ENCODE peak calls at places on chromosomes 5 and 9, in six cellular contexts. C, U, N, H, T and M are unnamed samples.

GRCh38 chr5:35904443-35905132 is 33.8 kb downstream of the CAPSL start:
- DNase-seq in N (peak), C (no peak), T (no peak), H (peak), U (no peak), M (no peak)

GRCh38 chr9:73011346-73011745 is 58.5 kb upstream of the ALDH1A1 start:
- DNase-seq in H (no peak), T (no peak), C (peak), U (no peak), N (no peak), M (no peak)

GRCh38 chr5:81239613-81240012 is 6.5 kb downstream of the CKMT2 start:
- DNase-seq in U (no peak), T (no peak), N (no peak), C (no peak), H (no peak), M (no peak)

GRCh38 chr9:114732842-114733241 is 50.9 kb upstream of the TEX48 start:
- DNase-seq in H (no peak), C (no peak), U (no peak), T (no peak), N (no peak), M (no peak)

GRCh38 chr5:17436766-17437221 is 61.2 kb upstream of the TAF11L2 start:
- DNase-seq in T (no peak), N (peak), H (peak), C (no peak), U (no peak), M (no peak)

GRCh38 chr9:114906922-114907571 is 23.3 kb downstream of the TNFSF8 start:
- DNase-seq in H (no peak), N (no peak), C (peak), U (no peak), T (no peak), M (peak)

GRCh38 chr9:19922476-19923118 is 133.8 kb upstream of the SLC24A2 start:
- DNase-seq in N (no peak), T (no peak), H (no peak), C (peak), U (no peak), M (peak)

GRCh38 chr9:23571414-23572104 is 254.5 kb downstream of the ELAVL2 start:
- DNase-seq in H (no peak), T (no peak), C (no peak), U (no peak), N (no peak), M (no peak)

GRCh38 chr5:83085106-83085505 is 7.8 kb downstream of the XRCC4 start:
- DNase-seq in C (no peak), T (no peak), H (no peak), N (no peak), U (no peak), M (no peak)

GRCh38 chr5:146079695-146080361 is 25.5 kb downstream of the PLAC8L1 start:
- DNase-seq in C (peak), H (no peak), U (no peak), N (no peak), T (no peak), M (no peak)

GRCh38 chr9:77879344-77880089 is 152.1 kb downstream of the GNAQ start:
- DNase-seq in C (peak), U (no peak), N (no peak), T (no peak), H (no peak), M (no peak)

GRCh38 chr5:103454774-103455173 is 107.8 kb downstream of the NUDT12 start:
- DNase-seq in N (no peak), C (peak), T (no peak), U (no peak), H (no peak), M (peak)

GRCh38 chr9:128383007-128383753 is 12.0 kb downstream of the URM1 start:
- DNase-seq in H (no peak), N (no peak), U (peak), T (no peak), C (no peak), M (no peak)

GRCh38 chr9:33894316-33894715 is 77.4 kb downstream of the UBE2R2 start:
- DNase-seq in H (no peak), N (no peak), C (no peak), T (no peak), U (no peak), M (no peak)

GRCh38 chr5:65925094-65925600 is 1.2 kb upstream of the ERBIN start:
- DNase-seq in N (peak), H (peak), U (no peak), C (peak), T (peak), M (peak)

GRCh38 chr9:3391414-3391813 is 134.4 kb downstream of the RFX3 start:
- DNase-seq in C (no peak), T (no peak), N (no peak), H (no peak), U (no peak), M (no peak)

GRCh38 chr9:133919253-133920115 is 72.6 kb downstream of the VAV2 start:
- DNase-seq in H (no peak), N (no peak), T (no peak), U (no peak), C (peak), M (no peak)

GRCh38 chr5:170508660-170509322 is 5.0 kb downstream of the KCNIP1 start:
- DNase-seq in C (no peak), N (no peak), T (no peak), H (no peak), U (no peak), M (no peak)

GRCh38 chr5:145941096-145941676 is 4.8 kb downstream of the SH3RF2 start:
- DNase-seq in N (no peak), C (no peak), H (no peak), U (no peak), T (no peak), M (no peak)

GRCh38 chr5:168766038-168766700 is 187.0 kb upstream of the PANK3 start:
- DNase-seq in U (no peak), T (no peak), N (no peak), H (no peak), C (no peak), M (no peak)

GRCh38 chr5:124806857-124807196 is 60.4 kb upstream of the ZNF608 start:
- DNase-seq in U (no peak), H (no peak), T (no peak), C (no peak), N (no peak), M (no peak)

GRCh38 chr5:14414615-14415515 is 166.7 kb upstream of the OTULINL start:
- DNase-seq in N (peak), H (no peak), U (no peak), C (no peak), T (no peak), M (no peak)

DNA sequence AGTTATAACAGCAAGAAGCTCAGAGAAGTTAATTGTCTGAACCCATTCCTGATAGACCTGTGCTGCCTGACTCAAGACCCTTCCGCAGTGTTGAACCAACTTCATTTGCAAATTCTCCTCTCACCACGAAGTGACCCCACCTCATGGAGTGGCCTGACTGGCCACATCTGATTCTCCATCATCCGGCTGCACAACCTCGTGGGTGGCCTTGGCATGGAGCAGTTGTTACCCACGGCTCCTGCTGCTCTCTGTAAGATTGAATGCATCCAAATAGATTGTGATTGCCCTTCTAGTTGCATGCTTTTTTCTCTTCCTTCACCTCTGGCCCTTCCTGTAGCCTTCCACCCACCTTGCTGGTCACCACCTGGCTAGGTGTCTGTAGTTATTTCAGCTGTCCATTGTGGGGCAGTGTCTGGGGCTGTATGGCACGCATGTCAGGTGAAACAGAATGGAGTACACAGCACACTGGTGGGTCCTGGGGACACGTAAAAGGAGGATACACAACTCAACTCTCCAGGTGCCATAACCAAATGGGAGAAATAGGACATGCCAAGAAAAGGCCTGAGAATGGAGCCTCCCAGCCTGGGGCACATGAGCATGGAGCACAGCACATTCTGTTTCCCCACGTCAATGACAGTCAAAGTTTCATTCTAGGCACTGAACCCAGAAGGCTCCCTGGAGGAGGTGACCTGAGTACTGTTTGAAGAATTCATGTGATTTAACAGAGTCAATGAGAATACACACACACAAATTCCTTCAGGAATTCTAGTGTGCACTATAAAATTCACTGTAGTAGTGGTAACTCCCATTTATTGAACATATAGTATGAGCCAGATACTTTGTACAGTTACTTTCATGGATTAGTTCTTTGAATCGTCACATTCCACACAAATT is 70.5 kb upstream of the PTCH1 start:
- DNase-seq in C (no peak), N (no peak), U (no peak), T (no peak), H (no peak), M (no peak)
- TF ChIP-seq CTCF in C (no peak), N (no peak), U (no peak), T (no peak), H (no peak), M (no peak)

GRCh38 chr9:94770344-94770743 is 43.8 kb downstream of the AOPEP start:
- DNase-seq in T (no peak), N (no peak), C (no peak), U (no peak), H (no peak), M (no peak)

GRCh38 chr9:94772128-94772527 is 45.6 kb downstream of the AOPEP start:
- DNase-seq in N (no peak), U (no peak), T (no peak), H (no peak), C (no peak), M (no peak)

GRCh38 chr9:94768766-94769165 is 42.3 kb downstream of the AOPEP start:
- DNase-seq in N (no peak), U (no peak), H (no peak), C (no peak), T (no peak), M (no peak)

GRCh38 chr9:94772654-94773303 is 46.3 kb downstream of the AOPEP start:
- DNase-seq in C (no peak), N (no peak), H (no peak), U (peak), T (no peak), M (no peak)

DNA sequence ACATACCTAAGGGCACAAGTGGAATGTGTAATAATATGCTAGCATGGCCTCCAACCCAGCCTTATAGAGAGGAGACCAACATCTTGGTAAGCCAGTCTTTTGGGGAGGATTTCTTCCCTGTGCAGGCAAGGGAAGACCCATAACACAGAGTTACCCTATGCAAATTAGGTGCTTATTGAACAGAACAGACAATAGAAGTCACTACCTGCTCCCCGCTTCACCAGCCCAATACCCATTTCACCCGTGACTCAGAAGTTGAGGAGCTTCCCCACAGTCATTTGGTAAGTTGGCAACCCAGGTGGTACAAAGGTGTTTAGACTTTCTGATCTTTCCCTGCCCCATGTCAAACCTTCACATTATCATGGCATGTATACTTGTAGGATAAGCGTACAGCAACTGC is 44.6 kb downstream of the AOPEP start:
- DNase-seq in T (no peak), H (no peak), U (no peak), N (no peak), C (no peak), M (no peak)
- TF ChIP-seq CTCF in T (no peak), H (no peak), U (no peak), N (no peak), C (no peak), M (no peak)

DNA sequence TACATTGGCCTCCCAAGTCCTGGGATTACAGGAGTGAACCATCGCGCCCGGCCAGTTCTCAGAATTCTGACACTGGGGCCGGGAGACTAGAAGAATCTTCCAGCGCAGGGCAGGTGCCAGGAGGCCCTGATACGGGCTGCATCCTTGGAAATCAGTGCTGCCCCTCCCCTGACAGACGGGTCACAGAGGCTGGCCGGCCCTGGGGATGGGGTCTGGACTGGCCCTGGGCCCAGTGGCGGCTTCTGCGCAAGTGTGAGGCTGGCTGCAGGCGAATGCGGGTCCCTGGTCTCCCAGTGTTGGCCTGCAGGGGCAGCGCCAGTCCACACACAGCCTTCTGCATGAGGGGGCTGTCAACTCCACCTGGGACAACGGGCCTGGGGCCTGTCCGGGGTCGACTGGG is 831 bp upstream of the TBC1D9B start:
- DNase-seq in U (peak), H (peak), T (no peak), C (no peak), N (no peak), M (no peak)
- TF ChIP-seq CTCF in U (peak), H (peak), T (no peak), C (no peak), N (peak), M (no peak)

DNA sequence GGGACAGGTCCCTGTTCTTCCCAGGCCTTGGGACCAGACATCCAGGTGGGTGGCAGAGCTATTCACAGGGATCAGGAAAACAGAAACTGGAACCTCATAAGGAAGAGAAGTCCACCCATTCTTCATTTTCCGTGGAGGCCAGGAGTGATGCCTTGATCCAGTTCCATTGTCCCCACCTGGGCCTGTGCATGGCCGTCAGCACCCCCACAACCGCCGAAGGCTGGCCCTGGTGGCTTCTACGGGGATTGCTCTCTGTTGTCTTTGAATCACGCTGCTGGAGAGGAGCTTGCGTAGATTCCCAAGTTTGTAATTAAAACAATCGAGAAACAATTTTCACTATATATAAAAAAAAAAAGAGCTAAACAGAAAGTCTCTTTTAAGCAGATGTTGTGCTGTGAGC is 134.4 kb downstream of the MVB12B start:
- DNase-seq in U (no peak), N (no peak), C (no peak), H (no peak), T (no peak), M (no peak)
- TF ChIP-seq CTCF in U (no peak), N (no peak), C (no peak), H (no peak), T (no peak), M (no peak)

DNA sequence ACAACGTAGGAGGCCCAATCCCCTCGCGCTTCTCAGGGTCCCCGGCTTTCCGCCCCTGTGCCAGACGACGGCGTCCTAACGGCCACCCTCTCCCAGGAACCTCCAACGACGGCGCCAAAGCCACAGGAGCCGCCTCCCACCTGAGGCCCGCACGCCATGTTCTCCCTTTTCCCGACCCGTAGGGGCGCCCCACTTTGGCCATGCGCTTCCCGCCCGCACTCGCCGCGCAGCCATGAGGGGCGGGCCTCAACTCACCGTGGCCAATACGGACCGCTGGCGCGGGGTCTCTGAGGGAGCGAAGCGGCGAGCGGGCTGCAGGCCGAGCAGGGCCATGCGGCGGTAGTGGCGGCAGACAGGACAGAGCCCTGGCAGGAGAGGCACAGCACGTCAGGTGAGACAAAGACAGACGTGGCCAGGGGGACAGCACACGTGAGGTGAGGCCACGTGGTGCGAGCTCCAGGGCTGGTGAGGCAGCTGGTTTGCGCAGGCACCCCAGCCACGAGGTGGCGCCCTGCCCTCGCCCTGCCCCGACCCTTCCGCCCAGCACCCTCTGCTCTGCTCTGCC is 1005.5 kb upstream of the PTPRD start:
- DNase-seq in N (no peak), H (no peak), C (no peak), U (no peak), T (no peak), M (no peak)
- TF ChIP-seq CTCF in N (no peak), H (no peak), C (no peak), U (no peak), T (no peak), M (no peak)

DNA sequence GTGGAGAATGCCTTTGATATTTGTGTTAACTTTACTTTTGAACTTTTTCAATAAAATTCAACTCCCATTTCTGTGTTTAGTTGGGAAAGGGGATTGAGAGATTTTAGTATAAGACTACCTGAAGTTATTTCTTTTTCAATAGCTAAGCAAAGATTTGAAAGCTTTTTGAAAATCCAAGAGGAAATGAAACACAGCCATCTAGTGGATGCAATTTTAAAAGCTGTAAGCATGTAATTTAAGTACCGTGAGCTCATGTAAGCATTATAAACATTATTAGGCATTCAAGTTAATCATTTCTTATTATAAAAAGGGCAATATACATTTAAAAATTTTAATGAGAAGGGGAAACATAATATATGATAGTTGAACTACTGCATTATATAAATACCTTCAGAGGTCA is 69.8 kb downstream of the CCDC171 start:
- DNase-seq in U (no peak), C (peak), H (peak), T (no peak), N (no peak), M (no peak)
- TF ChIP-seq CTCF in U (peak), C (peak), H (peak), T (no peak), N (peak), M (peak)

DNA sequence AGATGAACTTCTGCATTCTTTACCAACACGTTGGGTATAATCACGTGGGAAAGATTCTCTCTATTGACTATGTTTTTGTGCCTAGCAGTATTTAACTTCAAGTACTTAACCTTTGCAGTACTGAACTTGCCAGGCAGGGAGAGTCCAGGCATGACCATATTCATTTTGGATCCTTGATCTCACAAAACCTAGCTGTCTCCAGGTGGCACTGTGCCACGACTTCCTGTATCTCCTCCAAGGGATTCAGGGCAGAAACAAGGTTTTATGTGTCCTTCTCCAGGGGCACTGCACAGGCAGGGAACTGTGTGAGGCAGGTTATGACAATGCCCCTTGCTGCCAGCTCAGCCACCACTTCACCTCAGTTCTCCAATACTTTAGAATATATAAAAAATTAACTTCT is 11.7 kb upstream of the IFNA5 start:
- DNase-seq in H (no peak), C (peak), U (no peak), T (no peak), N (no peak), M (no peak)
- TF ChIP-seq CTCF in H (peak), C (no peak), U (no peak), T (no peak), N (no peak), M (no peak)

GRCh38 chr9:137149942-137150484 is 11.1 kb downstream of the GRIN1 start:
- DNase-seq in U (no peak), H (peak), C (no peak), N (no peak), T (no peak), M (no peak)
- TF ChIP-seq CTCF in U (no peak), H (no peak), C (no peak), N (no peak), T (no peak), M (no peak)

DNA sequence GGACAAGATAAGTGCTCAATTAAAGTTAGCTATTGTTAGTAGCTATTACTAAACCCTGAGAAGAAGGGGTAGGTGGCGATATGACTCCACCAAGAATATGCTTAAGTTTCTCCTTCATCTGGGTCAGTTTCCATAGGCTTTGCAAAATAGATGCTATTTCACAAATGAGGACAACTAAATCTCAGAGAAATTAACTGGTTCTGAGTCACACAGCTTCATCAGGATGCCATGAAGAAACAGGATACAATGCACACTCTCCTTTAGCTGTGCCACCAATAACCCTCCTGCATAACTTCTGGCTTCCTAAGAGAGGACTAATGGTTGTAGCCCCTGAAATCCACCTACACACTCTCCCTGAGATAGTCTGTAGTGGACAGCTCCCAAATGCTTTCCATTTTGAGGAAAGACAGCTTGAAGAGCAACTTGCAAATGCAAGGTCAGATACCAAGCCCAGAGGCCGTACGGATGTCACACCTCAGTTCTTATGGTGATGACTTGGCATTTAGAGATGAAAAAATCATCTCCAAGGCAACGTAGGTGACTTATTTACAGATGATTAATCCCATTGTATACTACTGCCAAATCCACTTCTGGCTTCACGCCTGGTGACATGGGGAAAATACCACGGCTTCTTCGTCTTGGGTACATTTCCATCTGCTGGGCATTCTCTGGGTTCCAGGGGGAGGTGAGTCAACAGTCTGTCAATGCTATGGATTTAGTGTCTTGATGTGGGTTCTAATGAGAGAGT is 251.4 kb upstream of the IL12B start:
- DNase-seq in U (no peak), H (no peak), N (no peak), T (no peak), C (peak), M (peak)
- TF ChIP-seq CTCF in U (no peak), H (no peak), N (no peak), T (no peak), C (peak), M (peak)

GRCh38 chr9:81370650-81371049 is 318.7 kb downstream of the TLE1 start:
- DNase-seq in N (no peak), T (no peak), H (no peak), C (no peak), U (no peak), M (no peak)
- TF ChIP-seq CTCF in N (no peak), T (no peak), H (no peak), C (no peak), U (no peak), M (no peak)